ENCODE peak calls at places on chromosomes 16 and 17, in seven cellular contexts. G, Q, K, C, V, N and F are unnamed samples.

GRCh38 chr16:578232-578869 is 8.6 kb downstream of the PIGQ start:
- DNase-seq in G (no peak), Q (no peak), K (no peak), C (no peak), V (no peak), N (no peak), F (no peak)

GRCh38 chr17:19645608-19646250 is 2.8 kb upstream of the ALDH3A2 start:
- DNase-seq in G (peak), Q (peak), K (no peak), C (no peak), V (peak), N (peak), F (peak)

GRCh38 chr17:40514013-40514875 is 12.8 kb upstream of the TNS4 start:
- DNase-seq in G (no peak), Q (no peak), K (no peak), C (no peak), V (no peak), N (no peak), F (no peak)

GRCh38 chr17:76826290-76827138 is 41.7 kb upstream of the MGAT5B start:
- DNase-seq in G (no peak), Q (no peak), K (no peak), C (no peak), V (no peak), N (no peak), F (no peak)

GRCh38 chr17:69418535-69418934 is 4.0 kb downstream of the MAP2K6 start:
- DNase-seq in G (no peak), Q (no peak), K (no peak), C (no peak), V (no peak), N (no peak), F (no peak)

GRCh38 chr17:74257311-74257710 is 16.7 kb upstream of the DNAI2 start:
- DNase-seq in G (no peak), Q (no peak), K (no peak), C (no peak), V (no peak), N (no peak), F (no peak)

GRCh38 chr16:51326131-51326856 is 175.2 kb upstream of the SALL1 start:
- DNase-seq in G (no peak), Q (no peak), K (peak), C (no peak), V (no peak), N (peak), F (no peak)

GRCh38 chr17:34717092-34717491 is 137.7 kb downstream of the TMEM132E start:
- DNase-seq in G (no peak), Q (no peak), K (no peak), C (no peak), V (no peak), N (peak), F (no peak)

GRCh38 chr17:13503526-13503925 is 98.2 kb downstream of the HS3ST3A1 start:
- DNase-seq in G (no peak), Q (no peak), K (no peak), C (no peak), V (no peak), N (no peak), F (no peak)

GRCh38 chr16:81458827-81459598 is 14.4 kb downstream of the CMIP start:
- DNase-seq in G (no peak), Q (no peak), K (no peak), C (no peak), V (no peak), N (no peak), F (no peak)

GRCh38 chr16:88366704-88367047 is 16.1 kb upstream of the ZNF469 start:
- DNase-seq in G (no peak), Q (no peak), K (no peak), C (no peak), V (no peak), N (no peak), F (no peak)